ENCODE peak calls at places on chromosomes 5 and 9, in nine cellular contexts. One of them, this sample, is unnamed.

GRCh38 chr9:5714501-5715401 is 85.8 kb downstream of the RIC1 start:
- DNase-seq in Karpas-422: peak; percentile 62
- DNase-seq in DND-41: no peak
- DNase-seq in effector memory CD4-positive, alpha-beta T cell: no peak
- DNase-seq in colonic mucosa: no peak
- DNase-seq in tibial artery: no peak
- DNase-seq in HepG2: peak; percentile 25
- DNase-seq in breast epithelium: no peak
- DNase-seq in pancreas: no peak
- DNase-seq in this sample: no peak

GRCh38 chr5:174424219-174425053 is 299.9 kb upstream of the MSX2 start:
- DNase-seq in effector memory CD4-positive, alpha-beta T cell: no peak
- DNase-seq in breast epithelium: no peak
- DNase-seq in HepG2: no peak
- DNase-seq in DND-41: no peak
- DNase-seq in pancreas: no peak
- DNase-seq in colonic mucosa: no peak
- DNase-seq in Karpas-422: no peak
- DNase-seq in tibial artery: no peak
- DNase-seq in this sample: no peak

GRCh38 chr5:90632799-90633198 is 74.2 kb downstream of the ADGRV1 start:
- DNase-seq in DND-41: no peak
- DNase-seq in effector memory CD4-positive, alpha-beta T cell: no peak
- DNase-seq in breast epithelium: no peak
- DNase-seq in Karpas-422: no peak
- DNase-seq in pancreas: no peak
- DNase-seq in colonic mucosa: no peak
- DNase-seq in tibial artery: no peak
- DNase-seq in HepG2: no peak
- DNase-seq in this sample: no peak

GRCh38 chr5:173598686-173599085 is 17.8 kb downstream of the BOD1 start:
- DNase-seq in DND-41: no peak
- DNase-seq in breast epithelium: no peak
- DNase-seq in tibial artery: no peak
- DNase-seq in pancreas: no peak
- DNase-seq in HepG2: no peak
- DNase-seq in effector memory CD4-positive, alpha-beta T cell: no peak
- DNase-seq in colonic mucosa: no peak
- DNase-seq in Karpas-422: no peak
- DNase-seq in this sample: no peak

GRCh38 chr5:148559461-148559860 is 94.9 kb downstream of the HTR4 start:
- DNase-seq in effector memory CD4-positive, alpha-beta T cell: no peak
- DNase-seq in pancreas: peak; percentile 27
- DNase-seq in DND-41: no peak
- DNase-seq in HepG2: no peak
- DNase-seq in colonic mucosa: peak; percentile 38
- DNase-seq in breast epithelium: no peak
- DNase-seq in Karpas-422: no peak
- DNase-seq in tibial artery: no peak
- DNase-seq in this sample: no peak

GRCh38 chr9:89295400-89295799 is 15.6 kb upstream of the CKS2 start:
- DNase-seq in effector memory CD4-positive, alpha-beta T cell: no peak
- DNase-seq in HepG2: no peak
- DNase-seq in pancreas: no peak
- DNase-seq in tibial artery: no peak
- DNase-seq in DND-41: no peak
- DNase-seq in breast epithelium: no peak
- DNase-seq in Karpas-422: no peak
- DNase-seq in colonic mucosa: no peak
- DNase-seq in this sample: no peak

GRCh38 chr5:97909541-97909940 is 726.5 kb upstream of the RIOK2 start:
- DNase-seq in HepG2: no peak
- DNase-seq in tibial artery: no peak
- DNase-seq in effector memory CD4-positive, alpha-beta T cell: no peak
- DNase-seq in Karpas-422: no peak
- DNase-seq in breast epithelium: no peak
- DNase-seq in DND-41: no peak
- DNase-seq in pancreas: no peak
- DNase-seq in colonic mucosa: no peak
- DNase-seq in this sample: no peak

GRCh38 chr5:172802585-172803176 is 31.4 kb upstream of the ERGIC1 start:
- DNase-seq in Karpas-422: no peak
- DNase-seq in HepG2: no peak
- DNase-seq in DND-41: no peak
- DNase-seq in colonic mucosa: no peak
- DNase-seq in tibial artery: peak; percentile 40
- DNase-seq in breast epithelium: no peak
- DNase-seq in pancreas: no peak
- DNase-seq in effector memory CD4-positive, alpha-beta T cell: no peak
- DNase-seq in this sample: no peak

GRCh38 chr5:73918791-73919221 is 292.8 kb downstream of the ARHGEF28 start:
- DNase-seq in pancreas: no peak
- DNase-seq in HepG2: no peak
- DNase-seq in colonic mucosa: no peak
- DNase-seq in DND-41: no peak
- DNase-seq in effector memory CD4-positive, alpha-beta T cell: no peak
- DNase-seq in tibial artery: no peak
- DNase-seq in breast epithelium: no peak
- DNase-seq in Karpas-422: no peak
- DNase-seq in this sample: no peak

GRCh38 chr5:157870837-157871834 is 12.2 kb upstream of the CLINT1 start:
- DNase-seq in HepG2: peak; percentile 20
- DNase-seq in effector memory CD4-positive, alpha-beta T cell: no peak
- DNase-seq in tibial artery: no peak
- DNase-seq in Karpas-422: no peak
- DNase-seq in breast epithelium: no peak
- DNase-seq in colonic mucosa: no peak
- DNase-seq in DND-41: no peak
- DNase-seq in pancreas: no peak
- DNase-seq in this sample: no peak

GRCh38 chr5:98556707-98557106 is 216.8 kb upstream of the RGMB start:
- DNase-seq in HepG2: no peak
- DNase-seq in effector memory CD4-positive, alpha-beta T cell: no peak
- DNase-seq in colonic mucosa: no peak
- DNase-seq in pancreas: no peak
- DNase-seq in breast epithelium: no peak
- DNase-seq in Karpas-422: no peak
- DNase-seq in tibial artery: no peak
- DNase-seq in DND-41: no peak
- DNase-seq in this sample: no peak

GRCh38 chr5:116542619-116543018 is 32.0 kb downstream of the SEMA6A start:
- DNase-seq in tibial artery: no peak
- DNase-seq in DND-41: no peak
- DNase-seq in Karpas-422: no peak
- DNase-seq in colonic mucosa: peak; percentile 62
- DNase-seq in breast epithelium: no peak
- DNase-seq in effector memory CD4-positive, alpha-beta T cell: no peak
- DNase-seq in HepG2: no peak
- DNase-seq in pancreas: no peak
- DNase-seq in this sample: no peak

GRCh38 chr9:127734247-127734746 is 797 bp downstream of the TOR2A start:
- DNase-seq in effector memory CD4-positive, alpha-beta T cell: no peak
- DNase-seq in pancreas: no peak
- DNase-seq in HepG2: no peak
- DNase-seq in colonic mucosa: no peak
- DNase-seq in breast epithelium: no peak
- DNase-seq in tibial artery: no peak
- DNase-seq in DND-41: no peak
- DNase-seq in Karpas-422: no peak
- DNase-seq in this sample: no peak
- H3K27ac ChIP-seq in effector memory CD4-positive, alpha-beta T cell: peak overlapping the region; percentile 86
- H3K27ac ChIP-seq in pancreas: peak overlapping the region; percentile 93
- H3K27ac ChIP-seq in HepG2: peak overlapping the region; percentile 71
- H3K27ac ChIP-seq in colonic mucosa: peak overlapping the region; percentile 97
- H3K27ac ChIP-seq in breast epithelium: peak overlapping the region; percentile 92
- H3K27ac ChIP-seq in tibial artery: peak overlapping the region; percentile 93
- H3K27ac ChIP-seq in DND-41: peak overlapping the region; percentile 91
- H3K27ac ChIP-seq in Karpas-422: no peak overlapping the region
- H3K27ac ChIP-seq in this sample: peak overlapping the region; percentile 97

GRCh38 chr9:7377489-7377888 is 422.1 kb downstream of the DMAC1 start:
- DNase-seq in effector memory CD4-positive, alpha-beta T cell: no peak
- DNase-seq in colonic mucosa: no peak
- DNase-seq in tibial artery: no peak
- DNase-seq in DND-41: no peak
- DNase-seq in breast epithelium: no peak
- DNase-seq in HepG2: no peak
- DNase-seq in Karpas-422: no peak
- DNase-seq in pancreas: no peak
- DNase-seq in this sample: no peak

GRCh38 chr9:7374966-7375650 is 424.5 kb downstream of the DMAC1 start:
- DNase-seq in tibial artery: no peak
- DNase-seq in effector memory CD4-positive, alpha-beta T cell: no peak
- DNase-seq in Karpas-422: no peak
- DNase-seq in pancreas: no peak
- DNase-seq in HepG2: no peak
- DNase-seq in DND-41: no peak
- DNase-seq in colonic mucosa: no peak
- DNase-seq in breast epithelium: no peak
- DNase-seq in this sample: no peak

GRCh38 chr9:7376213-7376612 is 423.4 kb downstream of the DMAC1 start:
- DNase-seq in tibial artery: no peak
- DNase-seq in Karpas-422: no peak
- DNase-seq in effector memory CD4-positive, alpha-beta T cell: no peak
- DNase-seq in HepG2: no peak
- DNase-seq in colonic mucosa: no peak
- DNase-seq in breast epithelium: no peak
- DNase-seq in DND-41: no peak
- DNase-seq in pancreas: no peak
- DNase-seq in this sample: no peak

GRCh38 chr9:7382365-7382764 is 417.2 kb downstream of the DMAC1 start:
- DNase-seq in colonic mucosa: no peak
- DNase-seq in effector memory CD4-positive, alpha-beta T cell: no peak
- DNase-seq in DND-41: no peak
- DNase-seq in tibial artery: no peak
- DNase-seq in Karpas-422: no peak
- DNase-seq in pancreas: no peak
- DNase-seq in breast epithelium: no peak
- DNase-seq in HepG2: no peak
- DNase-seq in this sample: no peak

DNA sequence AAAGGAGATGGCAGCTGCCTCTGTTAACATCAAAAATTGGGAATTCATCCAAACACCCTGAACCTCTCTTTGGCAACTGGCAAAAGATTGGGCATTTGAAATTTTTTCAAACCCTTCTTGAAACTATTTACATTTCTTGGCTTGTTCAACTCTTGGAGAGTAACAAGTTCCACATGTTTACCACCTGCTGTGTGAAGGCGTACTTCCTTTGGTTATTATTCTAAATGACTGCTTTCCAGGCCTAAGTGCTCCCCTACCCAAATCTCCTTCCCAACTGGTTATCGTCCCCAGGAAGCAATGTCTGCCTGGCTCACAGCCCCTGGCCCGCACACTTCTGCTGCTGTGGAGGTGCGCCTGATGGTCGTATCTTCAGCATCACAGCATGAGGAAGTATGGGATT is 422.7 kb downstream of the DMAC1 start:
- DNase-seq in Karpas-422: no peak
- DNase-seq in HepG2: no peak
- DNase-seq in pancreas: no peak
- DNase-seq in tibial artery: no peak
- DNase-seq in effector memory CD4-positive, alpha-beta T cell: no peak
- DNase-seq in DND-41: no peak
- DNase-seq in colonic mucosa: no peak
- DNase-seq in breast epithelium: no peak
- DNase-seq in this sample: no peak
- H3K4me3 ChIP-seq in Karpas-422: no peak overlapping the region
- H3K4me3 ChIP-seq in HepG2: no peak overlapping the region
- H3K4me3 ChIP-seq in pancreas: no peak overlapping the region
- H3K4me3 ChIP-seq in tibial artery: no peak overlapping the region
- H3K4me3 ChIP-seq in effector memory CD4-positive, alpha-beta T cell: no peak overlapping the region
- H3K4me3 ChIP-seq in DND-41: no peak overlapping the region
- H3K4me3 ChIP-seq in colonic mucosa: no peak overlapping the region
- H3K4me3 ChIP-seq in breast epithelium: no peak overlapping the region
- H3K4me3 ChIP-seq in this sample: no peak overlapping the region

DNA sequence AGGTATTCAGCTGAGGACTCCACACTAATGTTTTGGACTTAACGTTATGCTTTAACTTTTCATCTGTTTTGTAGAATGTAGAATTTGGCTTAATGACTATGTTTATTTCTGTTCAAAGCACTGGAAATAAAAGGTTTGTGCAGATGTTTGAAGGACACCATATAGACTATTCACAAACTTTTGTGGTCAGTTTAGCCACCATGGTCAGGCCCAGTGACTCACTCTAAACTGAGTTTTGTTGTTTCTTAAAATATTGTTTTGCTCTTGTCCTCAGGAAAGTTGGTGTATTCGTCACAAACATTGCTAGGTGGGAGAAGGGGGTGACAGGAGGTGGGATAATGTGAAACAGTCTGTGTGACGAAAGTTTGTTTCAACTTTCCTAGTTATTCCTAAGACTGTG is 35.0 kb upstream of the LIFR start:
- DNase-seq in DND-41: no peak
- DNase-seq in HepG2: no peak
- DNase-seq in tibial artery: no peak
- DNase-seq in effector memory CD4-positive, alpha-beta T cell: no peak
- DNase-seq in Karpas-422: no peak
- DNase-seq in pancreas: no peak
- DNase-seq in colonic mucosa: no peak
- DNase-seq in breast epithelium: no peak
- DNase-seq in this sample: no peak
- H3K27ac ChIP-seq in DND-41: no peak overlapping the region
- H3K27ac ChIP-seq in HepG2: no peak overlapping the region
- H3K27ac ChIP-seq in tibial artery: no peak overlapping the region
- H3K27ac ChIP-seq in effector memory CD4-positive, alpha-beta T cell: no peak overlapping the region
- H3K27ac ChIP-seq in Karpas-422: no peak overlapping the region
- H3K27ac ChIP-seq in pancreas: no peak overlapping the region
- H3K27ac ChIP-seq in colonic mucosa: no peak overlapping the region
- H3K27ac ChIP-seq in breast epithelium: no peak overlapping the region
- H3K27ac ChIP-seq in this sample: no peak overlapping the region

DNA sequence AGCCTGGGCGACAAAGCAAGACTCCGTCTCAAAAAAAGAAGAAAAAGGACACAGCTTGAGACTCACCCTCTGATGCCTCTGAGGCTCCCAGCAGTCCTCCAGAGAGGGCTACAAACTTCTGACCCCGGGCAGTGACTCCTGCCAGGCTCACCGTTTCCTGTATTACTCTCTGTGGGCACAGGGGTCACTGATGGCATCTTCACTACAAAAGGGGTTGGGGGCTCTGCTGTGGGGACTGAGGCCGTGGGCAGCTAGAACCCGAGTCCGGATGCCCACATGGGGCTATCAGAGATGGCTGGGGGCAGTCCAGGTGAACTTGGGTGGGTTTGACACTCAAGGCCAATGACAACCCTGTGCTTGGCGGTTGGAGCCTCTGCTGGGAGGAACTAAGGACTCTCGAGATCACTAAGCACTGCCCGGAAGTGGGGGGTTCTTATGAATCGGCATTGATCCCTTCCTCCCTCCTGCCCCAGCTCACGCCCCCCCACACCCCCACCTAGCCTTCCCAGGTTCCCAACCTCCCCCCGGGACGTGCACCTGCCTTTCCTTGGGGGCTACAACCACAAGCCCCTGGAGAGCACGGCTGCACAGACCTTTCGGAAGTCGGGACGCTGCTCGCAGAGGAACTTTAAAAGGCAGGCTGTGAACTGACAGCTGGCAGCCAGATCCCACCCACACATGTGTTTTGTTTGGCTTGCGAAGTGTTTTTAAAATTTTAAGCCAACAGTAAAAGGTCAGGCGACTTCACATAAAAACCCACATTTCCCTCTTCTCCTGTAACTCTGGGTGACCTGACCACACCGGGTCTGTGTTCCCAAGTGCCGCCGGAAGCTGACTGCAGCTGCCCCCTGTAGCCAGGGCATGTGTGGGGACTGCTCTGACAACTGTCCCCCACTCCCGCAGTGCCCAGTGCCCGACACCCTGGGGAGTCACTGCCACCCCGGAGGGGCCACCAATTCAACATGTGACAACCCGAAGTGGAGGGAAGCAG is 5.0 kb upstream of the RALGDS start:
- DNase-seq in effector memory CD4-positive, alpha-beta T cell: no peak
- DNase-seq in Karpas-422: no peak
- DNase-seq in HepG2: no peak
- DNase-seq in breast epithelium: no peak
- DNase-seq in DND-41: no peak
- DNase-seq in tibial artery: no peak
- DNase-seq in pancreas: no peak
- DNase-seq in colonic mucosa: no peak
- DNase-seq in this sample: no peak
- H3K4me3 ChIP-seq in effector memory CD4-positive, alpha-beta T cell: no peak overlapping the region
- H3K4me3 ChIP-seq in Karpas-422: no peak overlapping the region
- H3K4me3 ChIP-seq in HepG2: no peak overlapping the region
- H3K4me3 ChIP-seq in breast epithelium: peak overlapping the region; percentile 33
- H3K4me3 ChIP-seq in DND-41: no peak overlapping the region
- H3K4me3 ChIP-seq in tibial artery: peak overlapping the region; percentile 30
- H3K4me3 ChIP-seq in pancreas: no peak overlapping the region
- H3K4me3 ChIP-seq in colonic mucosa: no peak overlapping the region
- H3K4me3 ChIP-seq in this sample: peak overlapping the region; percentile 64